ENCODE peak calls at places on chromosome 11, in eight cellular contexts. J is NCI-H1417, M is KG1, X is activated T-cell treated with anti-CD3 and anti-CD28 coated beads for 1 hour, F is activated T-helper 1 cell treated with Interleukin-2 at 50 U/mL for 16 hours, K is germinal center, B is GM12892, U is mammary epithelial cell. P is an unnamed sample.

GRCh38 chr11:2816941-2817421 is 68.6 kb downstream of the CDKN1C start:
- DNase-seq in J (no peak), M (no peak), X (no peak), F (no peak), K (no peak), B (no peak), U (peak; percentile 11), P (no peak)

GRCh38 chr11:22787565-22788162 is 41.9 kb downstream of the SVIP start:
- DNase-seq in J (peak; percentile 84), M (peak; percentile 43), X (peak; percentile 2), F (no peak), K (peak; percentile 33), B (no peak), U (peak; percentile 16), P (no peak)

GRCh38 chr11:115942043-115942442 is 437.8 kb upstream of the CADM1 start:
- DNase-seq in J (no peak), M (no peak), X (no peak), F (no peak), K (no peak), B (no peak), U (no peak), P (no peak)

GRCh38 chr11:62500066-62501035 is 46.3 kb downstream of the AHNAK start:
- DNase-seq in J (peak; percentile 60), M (no peak), X (no peak), F (no peak), K (no peak), B (no peak), U (peak; percentile 96), P (no peak)

GRCh38 chr11:78310500-78310909 is 107.1 kb downstream of the GAB2 start:
- DNase-seq in J (no peak), M (no peak), X (no peak), F (no peak), K (peak; percentile 31), B (peak; percentile 45), U (no peak), P (no peak)

GRCh38 chr11:19954899-19955298 is 205.4 kb downstream of the DBX1 start:
- DNase-seq in J (no peak), M (no peak), X (no peak), F (no peak), K (no peak), B (no peak), U (no peak), P (no peak)

GRCh38 chr11:105298630-105299029 is 159.1 kb upstream of the CARD18 start:
- DNase-seq in J (no peak), M (no peak), X (no peak), F (no peak), K (no peak), B (no peak), U (no peak), P (no peak)

GRCh38 chr11:113329725-113330124 is 15.3 kb downstream of the TTC12 start:
- DNase-seq in J (no peak), M (no peak), X (no peak), F (no peak), K (no peak), B (no peak), U (no peak), P (no peak)

GRCh38 chr11:72229925-72230763 is 5.6 kb downstream of the INPPL1 start:
- DNase-seq in J (no peak), M (no peak), X (no peak), F (no peak), K (no peak), B (no peak), U (no peak), P (no peak)

GRCh38 chr11:69485337-69486041 is 4.0 kb downstream of the LINC01488 start:
- DNase-seq in J (no peak), M (no peak), X (no peak), F (no peak), K (no peak), B (no peak), U (no peak), P (no peak)

GRCh38 chr11:126112547-126112946 is 49.9 kb upstream of the CDON start:
- DNase-seq in J (no peak), M (no peak), X (no peak), F (no peak), K (no peak), B (no peak), U (no peak), P (no peak)

GRCh38 chr11:61967924-61968757 is 707 bp upstream of the FTH1 start:
- DNase-seq in J (peak; percentile 46), M (peak; percentile 88), X (peak; percentile 16), F (peak; percentile 18), K (peak; percentile 62), B (peak; percentile 54), U (peak; percentile 53), P (no peak)

GRCh38 chr11:69393865-69394233 is 87.6 kb upstream of the LINC01488 start:
- DNase-seq in J (no peak), M (no peak), X (no peak), F (no peak), K (no peak), B (no peak), U (no peak), P (no peak)

GRCh38 chr11:838441-839279 is 3.7 kb downstream of the POLR2L start:
- DNase-seq in J (no peak), M (no peak), X (no peak), F (no peak), K (no peak), B (no peak), U (peak; percentile 19), P (no peak)

GRCh38 chr11:90294091-90294490 is 71.2 kb upstream of the CHORDC1 start:
- DNase-seq in J (no peak), M (no peak), X (no peak), F (no peak), K (no peak), B (no peak), U (no peak), P (no peak)